ENCODE peak calls at places on chromosomes 7 and 10, in four cellular contexts. C, P, J and L are unnamed samples.

GRCh38 chr7:70856889-70857511 is 274.9 kb upstream of the GALNT17 start:
- DNase-seq in C (no peak), P (peak; percentile 70), J (peak; percentile 57), L (peak; percentile 71)

GRCh38 chr7:138205614-138206150 is 129.4 kb downstream of the AKR1D1 start:
- DNase-seq in C (no peak), P (no peak), J (no peak), L (no peak)

GRCh38 chr7:33243319-33243881 is 114.0 kb downstream of the BBS9 start:
- DNase-seq in C (no peak), P (no peak), J (peak; percentile 17), L (no peak)

GRCh38 chr7:706721-707120 is 19.8 kb upstream of the DNAAF5 start:
- DNase-seq in C (no peak), P (no peak), J (no peak), L (peak; percentile 72)

GRCh38 chr7:87797798-87798403 is 78.3 kb downstream of the SLC25A40 start:
- DNase-seq in C (no peak), P (no peak), J (peak; percentile 58), L (no peak)

GRCh38 chr10:132667613-132668394 is 118.1 kb downstream of the NKX6-2 start:
- DNase-seq in C (no peak), P (peak; percentile 19), J (no peak), L (no peak)

GRCh38 chr10:93126484-93127052 is 52.9 kb downstream of the CYP26A1 start:
- DNase-seq in C (no peak), P (no peak), J (no peak), L (no peak)

GRCh38 chr7:45923290-45923689 is 2.2 kb upstream of the IGFBP3 start:
- DNase-seq in C (no peak), P (peak; percentile 83), J (no peak), L (peak; percentile 74)

GRCh38 chr7:4849390-4849789 is 12.4 kb downstream of the PAPOLB start:
- DNase-seq in C (no peak), P (no peak), J (peak; percentile 17), L (no peak)

GRCh38 chr7:47498229-47499056 is 83.5 kb downstream of the TNS3 start:
- DNase-seq in C (no peak), P (no peak), J (no peak), L (peak; percentile 85)

GRCh38 chr7:20220293-20220755 is 3.1 kb upstream of the MACC1 start:
- DNase-seq in C (no peak), P (no peak), J (no peak), L (no peak)

GRCh38 chr10:67036808-67037207 is 111.0 kb downstream of the LRRTM3 start:
- DNase-seq in C (no peak), P (no peak), J (no peak), L (no peak)

GRCh38 chr7:22613466-22613865 is 113.5 kb upstream of the STEAP1B start:
- DNase-seq in C (no peak), P (no peak), J (no peak), L (no peak)

GRCh38 chr10:78974409-78975317 is 94.1 kb upstream of the ZMIZ1 start:
- DNase-seq in C (peak; percentile 84), P (peak; percentile 82), J (peak; percentile 28), L (peak; percentile 67)

GRCh38 chr10:78972160-78972946 is 96.4 kb upstream of the ZMIZ1 start:
- DNase-seq in C (peak; percentile 76), P (peak; percentile 94), J (no peak), L (peak; percentile 52)

GRCh38 chr10:78971094-78971682 is 97.6 kb upstream of the ZMIZ1 start:
- DNase-seq in C (no peak), P (no peak), J (no peak), L (no peak)

GRCh38 chr10:78973901-78974408 is 94.8 kb upstream of the ZMIZ1 start:
- DNase-seq in C (no peak), P (peak; percentile 89), J (peak; percentile 43), L (peak; percentile 82)

DNA sequence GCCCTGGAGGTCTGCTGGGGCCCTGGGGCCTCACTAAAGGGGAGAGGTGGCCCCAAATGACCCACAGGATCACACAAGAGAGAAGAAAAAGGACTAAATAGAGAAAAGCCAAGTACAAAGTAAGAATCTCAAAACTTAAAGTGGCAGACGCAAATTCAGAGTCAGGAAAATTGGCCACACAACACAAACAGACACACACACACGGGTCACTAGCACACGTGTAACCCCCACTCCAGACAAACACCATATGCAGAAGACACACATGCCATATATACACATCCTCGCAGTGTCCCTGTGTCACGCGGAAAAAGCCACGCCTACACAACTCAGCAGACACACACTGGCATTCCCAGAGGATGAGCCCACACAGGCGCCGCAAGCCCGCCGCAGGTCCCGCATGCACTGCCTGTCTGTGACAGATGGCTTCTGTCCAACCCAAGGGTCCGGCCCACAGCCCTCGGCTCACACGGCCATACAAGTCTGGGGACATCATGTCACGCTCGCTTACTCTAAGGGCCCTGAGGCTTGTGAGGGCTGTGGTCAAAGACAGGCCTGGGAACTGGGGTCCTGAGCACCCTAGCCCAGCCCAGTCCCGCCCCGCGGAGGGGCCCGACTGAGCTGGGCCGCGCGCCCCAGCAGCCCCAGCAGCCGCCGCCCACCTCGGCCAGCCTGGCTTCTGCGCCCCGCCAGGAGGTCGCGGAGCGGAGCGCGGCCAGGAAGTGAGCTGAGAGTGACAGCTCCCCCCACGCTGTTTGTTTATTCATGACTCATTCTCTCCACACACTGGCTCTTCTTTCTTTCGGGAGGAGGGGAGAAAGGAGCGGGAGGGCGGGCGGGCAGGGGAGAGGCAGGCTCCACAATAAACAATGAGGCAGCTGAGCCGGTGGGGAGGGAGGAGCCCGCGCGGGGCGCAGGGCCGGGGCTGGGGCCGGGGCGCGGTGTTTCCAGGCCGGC is 95.5 kb upstream of the ZMIZ1 start:
- DNase-seq in C (peak; percentile 44), P (peak; percentile 90), J (peak; percentile 83), L (peak; percentile 66)
- H3K4me3 ChIP-seq in C (peak overlapping the region; percentile 78), P (peak overlapping the region; percentile 65), J (peak overlapping the region; percentile 55), L (peak overlapping the region; percentile 42)

GRCh38 chr7:100543586-100543985 is 4.6 kb downstream of the AGFG2 start:
- DNase-seq in C (no peak), P (no peak), J (no peak), L (no peak)

GRCh38 chr7:100544949-100545635 is 6.1 kb downstream of the AGFG2 start:
- DNase-seq in C (no peak), P (no peak), J (no peak), L (no peak)

GRCh38 chr7:100545636-100546128 is 6.7 kb downstream of the AGFG2 start:
- DNase-seq in C (peak; percentile 48), P (no peak), J (no peak), L (no peak)

GRCh38 chr7:100546129-100546867 is 7.3 kb downstream of the AGFG2 start:
- DNase-seq in C (no peak), P (no peak), J (no peak), L (peak; percentile 66)

DNA sequence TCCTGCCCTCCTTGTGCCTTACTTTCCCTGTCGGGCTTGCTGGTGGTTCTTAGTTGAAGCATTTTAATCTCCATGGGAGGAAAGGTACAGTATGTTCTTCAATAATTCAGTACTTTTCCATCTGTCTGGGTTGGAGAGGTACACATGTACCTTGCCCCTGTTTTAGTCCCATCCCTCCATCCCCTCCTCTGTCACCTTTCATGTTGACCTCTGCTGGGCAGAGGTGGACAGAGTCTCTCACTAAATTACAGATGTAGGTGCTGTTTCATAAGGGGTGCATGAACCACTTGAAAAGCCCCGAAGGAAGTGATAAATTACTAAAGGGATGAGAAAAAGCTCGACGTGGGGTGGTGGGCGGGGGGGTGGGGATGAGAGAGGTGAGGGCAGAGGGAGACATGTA is 5.4 kb downstream of the AGFG2 start:
- DNase-seq in C (no peak), P (no peak), J (no peak), L (no peak)
- H3K4me3 ChIP-seq in C (no peak overlapping the region), P (no peak overlapping the region), J (no peak overlapping the region), L (no peak overlapping the region)

DNA sequence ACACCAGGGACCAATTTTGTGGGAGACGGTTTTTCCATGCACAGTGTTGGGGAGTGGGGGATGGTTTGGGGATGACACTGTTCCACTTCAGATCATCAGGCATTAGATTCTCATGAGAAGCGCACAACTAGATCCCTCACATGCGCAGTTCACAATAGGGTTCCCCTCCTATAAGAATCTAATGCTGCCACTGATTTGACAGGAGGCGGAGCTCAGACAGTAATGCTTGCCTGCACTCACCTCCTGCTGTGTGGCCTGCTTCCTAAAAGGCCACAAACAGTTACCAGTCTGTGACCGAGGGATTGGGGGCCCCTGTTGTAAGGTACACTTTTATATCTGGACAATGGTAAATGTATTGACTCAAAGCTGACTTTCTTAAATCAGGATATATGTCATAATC is 45.6 kb upstream of the TRIL start:
- DNase-seq in C (no peak), P (no peak), J (no peak), L (no peak)
- H3K4me3 ChIP-seq in C (no peak overlapping the region), P (no peak overlapping the region), J (no peak overlapping the region), L (no peak overlapping the region)

GRCh38 chr7:111090834-111091233 is at the start of gene LRRN3:
- DNase-seq in C (no peak), P (peak; percentile 58), J (no peak), L (no peak)
- H3K4me3 ChIP-seq in C (peak within 1 kb of the TSS; percentile 67), P (peak within 1 kb of the TSS; percentile 60), J (no peak within 1 kb of the TSS), L (no peak within 1 kb of the TSS)

GRCh38 chr10:60281792-60282353 is 107.8 kb downstream of the ANK3 start:
- DNase-seq in C (no peak), P (no peak), J (no peak), L (no peak)

GRCh38 chr10:60282771-60283353 is 106.8 kb downstream of the ANK3 start:
- DNase-seq in C (no peak), P (no peak), J (no peak), L (no peak)

GRCh38 chr10:60281331-60281730 is 108.3 kb downstream of the ANK3 start:
- DNase-seq in C (no peak), P (no peak), J (no peak), L (no peak)

GRCh38 chr10:60280475-60280874 is 109.2 kb downstream of the ANK3 start:
- DNase-seq in C (no peak), P (no peak), J (no peak), L (no peak)

GRCh38 chr10:60283397-60283796 is 106.3 kb downstream of the ANK3 start:
- DNase-seq in C (no peak), P (no peak), J (no peak), L (no peak)
- H3K4me3 ChIP-seq in C (peak overlapping the region; percentile 47), P (no peak overlapping the region), J (no peak overlapping the region), L (no peak overlapping the region)

GRCh38 chr7:132348341-132348740 is 227.9 kb downstream of the PLXNA4 start:
- DNase-seq in C (no peak), P (no peak), J (no peak), L (no peak)

GRCh38 chr7:132345730-132346129 is 230.5 kb downstream of the PLXNA4 start:
- DNase-seq in C (no peak), P (no peak), J (no peak), L (no peak)

GRCh38 chr7:132349085-132349484 is 227.2 kb downstream of the PLXNA4 start:
- DNase-seq in C (no peak), P (no peak), J (no peak), L (no peak)

GRCh38 chr7:132347858-132348257 is 228.4 kb downstream of the PLXNA4 start:
- DNase-seq in C (no peak), P (no peak), J (no peak), L (no peak)

GRCh38 chr7:132347129-132347528 is 229.1 kb downstream of the PLXNA4 start:
- DNase-seq in C (no peak), P (no peak), J (no peak), L (no peak)
- H3K4me3 ChIP-seq in C (no peak overlapping the region), P (no peak overlapping the region), J (no peak overlapping the region), L (no peak overlapping the region)